ENCODE peak calls at places on chromosomes 7 and 10, in ten cellular contexts. G is heart left ventricle, L is transverse colon, W is IMR-90, S is HepG2, E is adrenal gland, T is Peyer's patch, Y is stomach, U is right lobe of liver, K is sigmoid colon. P is an unnamed sample.

GRCh38 chr10:129692695-129693094 is 225.7 kb downstream of the MGMT start:
- DNase-seq in W (no peak), E (no peak), K (no peak), T (no peak), U (no peak), L (no peak), G (no peak), Y (no peak), S (no peak), P (no peak)

GRCh38 chr10:21363753-21364104 is 161.8 kb downstream of the SKIDA1 start:
- DNase-seq in W (no peak), S (no peak), K (no peak), Y (no peak), G (no peak), L (no peak), E (no peak), T (no peak), U (no peak), P (no peak)

GRCh38 chr10:132841254-132841975 is 55.5 kb upstream of the NKX6-2 start:
- DNase-seq in Y (no peak), L (no peak), S (no peak), K (no peak), W (no peak), U (no peak), G (no peak), E (no peak), T (no peak), P (no peak)

GRCh38 chr10:47034511-47035051 is 123.4 kb downstream of the PTPN20 start:
- DNase-seq in E (no peak), U (peak), S (no peak), K (peak), G (peak), T (no peak), Y (no peak), W (no peak), L (no peak), P (no peak)

GRCh38 chr10:110209399-110209925 is 2.1 kb downstream of the MXI1 start:
- DNase-seq in L (peak), U (peak), G (peak), Y (no peak), W (peak), T (peak), E (peak), S (no peak), K (peak), P (peak)

GRCh38 chr10:88032566-88032965 is 169.1 kb downstream of the PTEN start:
- DNase-seq in U (no peak), L (no peak), W (peak), S (no peak), E (no peak), G (no peak), Y (no peak), K (no peak), T (no peak), P (no peak)

GRCh38 chr7:76509931-76510877 is at the start of gene UPK3B:
- DNase-seq in G (no peak), U (no peak), W (no peak), E (no peak), L (no peak), Y (no peak), S (no peak), T (no peak), K (peak), P (no peak)

GRCh38 chr7:8115547-8116402 is 146.2 kb downstream of the ICA1 start:
- DNase-seq in L (no peak), S (no peak), W (no peak), Y (no peak), G (no peak), T (peak), U (no peak), E (no peak), K (no peak), P (no peak)

GRCh38 chr7:4144801-4145470 is 537.2 kb upstream of the FOXK1 start:
- DNase-seq in L (peak), E (peak), W (peak), S (no peak), K (peak), T (no peak), U (peak), G (no peak), Y (no peak), P (peak)

GRCh38 chr7:108459922-108460551 is 3.8 kb upstream of the NRCAM start:
- DNase-seq in G (no peak), L (no peak), W (no peak), K (no peak), Y (no peak), T (no peak), U (no peak), S (peak), E (peak), P (no peak)

GRCh38 chr10:112332509-112333228 is 41.2 kb upstream of the ACSL5 start:
- DNase-seq in W (no peak), U (peak), K (no peak), S (peak), L (peak), G (no peak), E (no peak), Y (peak), T (no peak), P (no peak)

GRCh38 chr10:62057872-62058271 is 156.4 kb downstream of the ARID5B start:
- DNase-seq in E (no peak), L (no peak), W (no peak), K (no peak), T (no peak), Y (no peak), U (no peak), G (no peak), S (no peak), P (no peak)

GRCh38 chr10:101014966-101015581 is 15.5 kb downstream of the LZTS2 start:
- DNase-seq in E (no peak), G (no peak), T (no peak), Y (no peak), U (no peak), K (no peak), L (no peak), W (peak), S (no peak), P (no peak)

GRCh38 chr10:49187044-49187484 is 1.1 kb downstream of the TMEM273 start:
- DNase-seq in G (peak), E (no peak), W (no peak), L (no peak), Y (peak), U (no peak), T (peak), K (no peak), S (no peak), P (no peak)

GRCh38 chr10:119055472-119055871 is 25.1 kb downstream of the EIF3A start:
- DNase-seq in W (no peak), K (no peak), Y (no peak), S (no peak), L (peak), T (no peak), G (no peak), E (no peak), U (no peak), P (no peak)

GRCh38 chr10:121596668-121597503 is 1.4 kb downstream of the FGFR2 start:
- DNase-seq in U (peak), Y (peak), W (no peak), L (peak), S (no peak), T (no peak), K (peak), E (peak), G (no peak), P (peak)
- H3K27ac ChIP-seq in U (peak), Y (peak), W (no peak), L (peak), S (no peak), T (peak), K (peak), E (no peak), G (no peak), P (peak)

DNA sequence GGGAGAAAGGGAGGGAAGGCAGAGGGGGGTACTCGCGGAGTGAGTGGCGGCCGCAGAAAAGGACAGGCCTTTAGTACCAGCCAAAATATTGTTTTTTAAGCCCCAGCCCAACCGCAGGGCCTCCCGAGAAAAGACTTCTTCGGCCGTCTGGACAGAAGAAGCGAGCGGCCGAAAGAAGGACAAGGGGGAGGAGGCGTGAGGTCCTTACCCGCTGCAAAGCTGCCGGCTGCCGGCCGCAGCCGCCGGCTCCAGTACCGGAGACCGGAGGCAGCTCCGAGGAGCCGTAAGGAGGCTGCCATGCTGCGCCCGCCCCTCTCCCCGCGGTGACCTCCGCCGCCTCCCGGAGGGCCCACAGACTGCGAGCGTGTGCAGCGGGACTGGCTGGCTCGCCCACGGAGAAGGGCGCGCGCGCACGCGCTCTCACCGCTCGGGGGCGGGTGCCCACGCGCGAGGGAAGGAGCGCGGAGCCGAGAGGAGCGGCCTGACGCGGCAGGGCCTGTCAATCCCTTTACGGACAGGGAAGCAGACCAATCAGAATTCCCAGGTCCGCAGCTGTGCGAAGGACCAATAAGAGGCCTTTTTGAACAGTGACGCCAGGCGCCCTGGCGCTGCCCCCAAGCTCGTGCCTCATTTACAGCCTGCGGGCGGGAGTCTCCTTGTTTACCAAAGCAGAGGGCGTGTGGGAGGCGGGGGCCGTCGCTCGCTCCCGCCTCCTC is at the start of gene HIBADH:
- DNase-seq in S (peak), K (peak), L (peak), U (peak), G (peak), W (peak), Y (peak), T (peak), E (peak), P (peak)
- TF ChIP-seq POLR2A in S (peak), K (peak), L (peak), U (peak), G (peak), W (peak), Y (peak), T (peak), E (peak), P (peak)

GRCh38 chr10:102752266-102752930 is 8.7 kb downstream of the WBP1L start:
- DNase-seq in U (peak), K (peak), G (no peak), S (peak), Y (no peak), T (no peak), L (peak), W (peak), E (no peak), P (no peak)
- H3K27ac ChIP-seq in U (no peak), K (peak), G (peak), S (no peak), Y (peak), T (peak), L (peak), W (no peak), E (no peak), P (peak)

DNA sequence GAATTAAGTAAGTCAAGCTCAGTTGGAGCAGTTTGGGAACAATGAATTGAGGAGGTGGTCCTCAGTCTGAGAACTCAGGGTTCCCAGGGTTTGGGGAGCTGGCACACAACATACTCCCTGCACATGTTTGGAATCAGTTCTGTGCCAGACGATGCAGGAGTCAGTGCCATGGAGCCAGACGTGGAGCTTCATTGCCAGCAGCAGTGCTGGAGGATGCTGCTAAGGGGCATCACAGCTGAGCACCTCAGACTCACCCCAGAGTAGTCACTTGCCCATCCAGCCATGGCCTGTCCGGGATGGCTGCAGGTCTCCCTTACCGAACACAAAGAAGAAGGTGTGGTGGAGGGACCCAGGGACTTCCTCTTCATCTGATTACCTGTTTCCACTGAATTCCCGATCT is 7.9 kb downstream of the GIMAP5 start:
- DNase-seq in W (no peak), Y (no peak), T (no peak), E (no peak), S (no peak), K (no peak), U (no peak), L (no peak), G (no peak), P (no peak)
- TF ChIP-seq POLR2A in W (no peak), Y (no peak), T (no peak), E (no peak), S (no peak), K (no peak), U (no peak), L (no peak), G (no peak), P (no peak)

P was measured in tibial nerve.